ENCODE peak calls at places on chromosomes 1 and 21, in ten cellular contexts. One of them, this sample, is unnamed.

GRCh38 chr1:204920967-204921366 is 50.3 kb downstream of the NFASC start:
- DNase-seq in IMR-90: no peak
- DNase-seq in colonic mucosa: peak
- DNase-seq in lower lobe of right lung: no peak
- DNase-seq in uterus: no peak
- DNase-seq in dorsolateral prefrontal cortex: no peak
- DNase-seq in A673: no peak
- DNase-seq in H9: no peak
- DNase-seq in heart left ventricle: no peak
- DNase-seq in ovary: no peak
- DNase-seq in this sample: no peak

GRCh38 chr1:184641894-184642293 is 112.8 kb downstream of the EDEM3 start:
- DNase-seq in IMR-90: no peak
- DNase-seq in colonic mucosa: no peak
- DNase-seq in lower lobe of right lung: no peak
- DNase-seq in uterus: no peak
- DNase-seq in dorsolateral prefrontal cortex: no peak
- DNase-seq in A673: no peak
- DNase-seq in H9: no peak
- DNase-seq in heart left ventricle: no peak
- DNase-seq in ovary: no peak
- DNase-seq in this sample: no peak

GRCh38 chr21:45577806-45578801 is 35.9 kb upstream of the SLC19A1 start:
- DNase-seq in IMR-90: no peak
- DNase-seq in colonic mucosa: no peak
- DNase-seq in lower lobe of right lung: peak
- DNase-seq in uterus: no peak
- DNase-seq in dorsolateral prefrontal cortex: peak
- DNase-seq in A673: no peak
- DNase-seq in H9: peak
- DNase-seq in heart left ventricle: no peak
- DNase-seq in ovary: no peak
- DNase-seq in this sample: no peak

GRCh38 chr1:60068393-60069045 is 5.1 kb downstream of the C1orf87 start:
- DNase-seq in IMR-90: no peak
- DNase-seq in colonic mucosa: no peak
- DNase-seq in lower lobe of right lung: no peak
- DNase-seq in uterus: no peak
- DNase-seq in dorsolateral prefrontal cortex: no peak
- DNase-seq in A673: peak
- DNase-seq in H9: no peak
- DNase-seq in heart left ventricle: no peak
- DNase-seq in ovary: no peak
- DNase-seq in this sample: no peak

GRCh38 chr1:212035835-212036605 is 472 bp downstream of the DTL start:
- DNase-seq in IMR-90: no peak
- DNase-seq in colonic mucosa: no peak
- DNase-seq in lower lobe of right lung: no peak
- DNase-seq in uterus: no peak
- DNase-seq in dorsolateral prefrontal cortex: no peak
- DNase-seq in A673: no peak
- DNase-seq in H9: no peak
- DNase-seq in heart left ventricle: no peak
- DNase-seq in ovary: no peak
- DNase-seq in this sample: no peak

GRCh38 chr1:39346876-39347275 is 142.4 kb downstream of the MACF1 start:
- DNase-seq in IMR-90: no peak
- DNase-seq in colonic mucosa: no peak
- DNase-seq in lower lobe of right lung: no peak
- DNase-seq in uterus: no peak
- DNase-seq in dorsolateral prefrontal cortex: no peak
- DNase-seq in A673: no peak
- DNase-seq in H9: peak
- DNase-seq in heart left ventricle: no peak
- DNase-seq in ovary: no peak
- DNase-seq in this sample: no peak

GRCh38 chr1:169624122-169624521 is 5.8 kb downstream of the SELP start:
- DNase-seq in IMR-90: no peak
- DNase-seq in colonic mucosa: no peak
- DNase-seq in lower lobe of right lung: no peak
- DNase-seq in uterus: no peak
- DNase-seq in dorsolateral prefrontal cortex: no peak
- DNase-seq in A673: no peak
- DNase-seq in H9: no peak
- DNase-seq in heart left ventricle: no peak
- DNase-seq in ovary: no peak
- DNase-seq in this sample: no peak

GRCh38 chr1:156689960-156690672 is 12.9 kb upstream of the NES start:
- DNase-seq in IMR-90: no peak
- DNase-seq in colonic mucosa: no peak
- DNase-seq in lower lobe of right lung: no peak
- DNase-seq in uterus: no peak
- DNase-seq in dorsolateral prefrontal cortex: no peak
- DNase-seq in A673: no peak
- DNase-seq in H9: no peak
- DNase-seq in heart left ventricle: no peak
- DNase-seq in ovary: no peak
- DNase-seq in this sample: no peak

GRCh38 chr1:211036701-211037494 is 97.0 kb downstream of the KCNH1 start:
- DNase-seq in IMR-90: peak
- DNase-seq in colonic mucosa: no peak
- DNase-seq in lower lobe of right lung: no peak
- DNase-seq in uterus: no peak
- DNase-seq in dorsolateral prefrontal cortex: no peak
- DNase-seq in A673: peak
- DNase-seq in H9: no peak
- DNase-seq in heart left ventricle: no peak
- DNase-seq in ovary: no peak
- DNase-seq in this sample: peak

GRCh38 chr1:216531308-216532239 is 108.3 kb upstream of the USH2A start:
- DNase-seq in IMR-90: peak
- DNase-seq in colonic mucosa: no peak
- DNase-seq in lower lobe of right lung: no peak
- DNase-seq in uterus: no peak
- DNase-seq in dorsolateral prefrontal cortex: no peak
- DNase-seq in A673: no peak
- DNase-seq in H9: no peak
- DNase-seq in heart left ventricle: no peak
- DNase-seq in ovary: peak
- DNase-seq in this sample: no peak

GRCh38 chr1:198155253-198155652 is 1.5 kb upstream of the NEK7 start:
- DNase-seq in IMR-90: peak
- DNase-seq in colonic mucosa: no peak
- DNase-seq in lower lobe of right lung: no peak
- DNase-seq in uterus: no peak
- DNase-seq in dorsolateral prefrontal cortex: no peak
- DNase-seq in A673: peak
- DNase-seq in H9: no peak
- DNase-seq in heart left ventricle: no peak
- DNase-seq in ovary: no peak
- DNase-seq in this sample: peak

GRCh38 chr1:155166373-155167165 is 6.5 kb downstream of the KRTCAP2 start:
- DNase-seq in IMR-90: no peak
- DNase-seq in colonic mucosa: peak
- DNase-seq in lower lobe of right lung: no peak
- DNase-seq in uterus: peak
- DNase-seq in dorsolateral prefrontal cortex: no peak
- DNase-seq in A673: peak
- DNase-seq in H9: peak
- DNase-seq in heart left ventricle: peak
- DNase-seq in ovary: peak
- DNase-seq in this sample: no peak

GRCh38 chr1:184189361-184189760 is 137.8 kb downstream of the TSEN15 start:
- DNase-seq in IMR-90: no peak
- DNase-seq in colonic mucosa: no peak
- DNase-seq in lower lobe of right lung: no peak
- DNase-seq in uterus: no peak
- DNase-seq in dorsolateral prefrontal cortex: no peak
- DNase-seq in A673: peak
- DNase-seq in H9: no peak
- DNase-seq in heart left ventricle: no peak
- DNase-seq in ovary: no peak
- DNase-seq in this sample: no peak

GRCh38 chr1:109687641-109688499 is at the start of gene GSTM1:
- DNase-seq in IMR-90: no peak
- DNase-seq in colonic mucosa: no peak
- DNase-seq in lower lobe of right lung: no peak
- DNase-seq in uterus: peak
- DNase-seq in dorsolateral prefrontal cortex: no peak
- DNase-seq in A673: peak
- DNase-seq in H9: peak
- DNase-seq in heart left ventricle: peak
- DNase-seq in ovary: no peak
- DNase-seq in this sample: peak

GRCh38 chr1:111030590-111030989 is 66.9 kb upstream of the LRIF1 start:
- DNase-seq in IMR-90: peak
- DNase-seq in colonic mucosa: peak
- DNase-seq in lower lobe of right lung: no peak
- DNase-seq in uterus: no peak
- DNase-seq in dorsolateral prefrontal cortex: no peak
- DNase-seq in A673: peak
- DNase-seq in H9: peak
- DNase-seq in heart left ventricle: no peak
- DNase-seq in ovary: no peak
- DNase-seq in this sample: peak

DNA sequence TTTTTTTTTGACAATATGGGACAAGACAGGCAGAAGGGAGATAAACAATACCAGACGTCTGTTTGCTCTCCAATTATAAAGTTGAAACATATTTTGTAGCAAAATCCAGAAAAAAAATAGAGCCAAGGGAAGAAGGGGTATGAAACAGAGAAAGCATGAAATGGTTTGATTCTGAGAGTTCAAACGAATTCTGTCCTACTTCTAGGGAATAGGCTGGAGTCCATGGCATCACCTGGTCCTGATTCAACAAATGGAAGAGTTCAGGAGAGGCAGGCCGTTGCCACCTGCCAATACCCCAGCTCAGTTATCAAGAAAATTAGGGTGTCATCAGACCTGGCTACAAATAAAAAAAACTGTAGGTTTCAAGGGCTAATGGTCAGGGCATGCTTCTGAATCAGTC is 71.8 kb downstream of the CLSTN1 start:
- DNase-seq in IMR-90: no peak
- DNase-seq in colonic mucosa: no peak
- DNase-seq in lower lobe of right lung: no peak
- DNase-seq in uterus: no peak
- DNase-seq in dorsolateral prefrontal cortex: peak
- DNase-seq in A673: no peak
- DNase-seq in H9: no peak
- DNase-seq in heart left ventricle: no peak
- DNase-seq in ovary: no peak
- DNase-seq in this sample: no peak
- H3K27ac ChIP-seq in IMR-90: no peak
- H3K27ac ChIP-seq in colonic mucosa: no peak
- H3K27ac ChIP-seq in lower lobe of right lung: no peak
- H3K27ac ChIP-seq in uterus: no peak
- H3K27ac ChIP-seq in dorsolateral prefrontal cortex: no peak
- H3K27ac ChIP-seq in A673: no peak
- H3K27ac ChIP-seq in H9: no peak
- H3K27ac ChIP-seq in heart left ventricle: no peak
- H3K27ac ChIP-seq in ovary: no peak
- H3K27ac ChIP-seq in this sample: no peak

GRCh38 chr1:209875510-209875909 is 47.7 kb downstream of the UTP25 start:
- DNase-seq in IMR-90: peak
- DNase-seq in colonic mucosa: no peak
- DNase-seq in lower lobe of right lung: no peak
- DNase-seq in uterus: no peak
- DNase-seq in dorsolateral prefrontal cortex: no peak
- DNase-seq in A673: peak
- DNase-seq in H9: peak
- DNase-seq in heart left ventricle: no peak
- DNase-seq in ovary: no peak
- DNase-seq in this sample: no peak
- TF ChIP-seq CTCF in IMR-90: peak
- TF ChIP-seq CTCF in colonic mucosa: no peak
- TF ChIP-seq CTCF in lower lobe of right lung: no peak
- TF ChIP-seq CTCF in uterus: no peak
- TF ChIP-seq CTCF in dorsolateral prefrontal cortex: peak
- TF ChIP-seq CTCF in A673: peak
- TF ChIP-seq CTCF in H9: peak
- TF ChIP-seq CTCF in heart left ventricle: no peak
- TF ChIP-seq CTCF in ovary: no peak
- TF ChIP-seq CTCF in this sample: peak

GRCh38 chr1:150156868-150157603 is 7.3 kb downstream of the PLEKHO1 start:
- DNase-seq in IMR-90: peak
- DNase-seq in colonic mucosa: no peak
- DNase-seq in lower lobe of right lung: no peak
- DNase-seq in uterus: peak
- DNase-seq in dorsolateral prefrontal cortex: no peak
- DNase-seq in A673: no peak
- DNase-seq in H9: no peak
- DNase-seq in heart left ventricle: no peak
- DNase-seq in ovary: no peak
- DNase-seq in this sample: no peak
- H3K27ac ChIP-seq in IMR-90: peak
- H3K27ac ChIP-seq in colonic mucosa: peak
- H3K27ac ChIP-seq in lower lobe of right lung: no peak
- H3K27ac ChIP-seq in uterus: peak
- H3K27ac ChIP-seq in dorsolateral prefrontal cortex: peak
- H3K27ac ChIP-seq in A673: no peak
- H3K27ac ChIP-seq in H9: no peak
- H3K27ac ChIP-seq in heart left ventricle: no peak
- H3K27ac ChIP-seq in ovary: no peak
- H3K27ac ChIP-seq in this sample: no peak

DNA sequence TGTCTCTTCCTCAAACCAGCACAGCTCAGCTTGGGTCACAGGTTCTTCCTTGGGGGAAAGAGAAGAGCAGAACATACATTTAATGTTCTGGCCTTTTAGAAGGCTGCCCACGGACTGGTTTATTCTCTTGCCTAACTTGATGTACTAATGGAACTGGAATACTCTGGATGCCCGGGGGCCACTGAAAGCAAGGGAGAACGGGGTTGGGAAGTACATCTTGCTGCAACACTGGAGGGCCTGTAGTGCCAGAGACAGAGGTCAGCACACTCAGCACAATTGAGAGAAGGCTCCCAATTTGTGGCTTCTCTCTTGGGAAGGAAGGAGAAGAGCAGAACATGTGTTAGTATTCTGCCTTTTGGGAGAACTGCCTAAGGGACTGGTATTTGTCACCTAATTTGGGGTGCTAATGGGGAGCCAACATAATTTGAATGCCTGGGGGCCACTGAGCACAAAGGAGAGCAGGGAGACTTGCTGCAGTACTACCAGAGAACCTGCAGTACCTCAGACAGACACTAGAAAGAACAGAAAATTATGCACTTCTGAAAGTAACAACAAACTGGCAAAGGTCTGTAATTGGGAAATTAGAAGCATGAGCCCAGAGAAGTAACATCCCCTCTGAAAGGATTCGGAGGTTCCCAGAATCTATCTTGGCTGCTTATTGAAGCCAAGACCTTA is 14.1 kb downstream of the ZNF691 start:
- DNase-seq in IMR-90: no peak
- DNase-seq in colonic mucosa: no peak
- DNase-seq in lower lobe of right lung: no peak
- DNase-seq in uterus: no peak
- DNase-seq in dorsolateral prefrontal cortex: no peak
- DNase-seq in A673: no peak
- DNase-seq in H9: no peak
- DNase-seq in heart left ventricle: no peak
- DNase-seq in ovary: no peak
- DNase-seq in this sample: no peak
- TF ChIP-seq CTCF in IMR-90: no peak
- TF ChIP-seq CTCF in colonic mucosa: no peak
- TF ChIP-seq CTCF in lower lobe of right lung: no peak
- TF ChIP-seq CTCF in uterus: no peak
- TF ChIP-seq CTCF in dorsolateral prefrontal cortex: no peak
- TF ChIP-seq CTCF in A673: peak
- TF ChIP-seq CTCF in H9: peak
- TF ChIP-seq CTCF in heart left ventricle: no peak
- TF ChIP-seq CTCF in ovary: no peak
- TF ChIP-seq CTCF in this sample: no peak